ENCODE peak calls at places on chromosomes 7 and 10, in eight cellular contexts. One of them, this sample, is unnamed.

GRCh38 chr7:105267244-105267643 is 121.5 kb downstream of the SRPK2 start:
- DNase-seq in left colon: no peak
- DNase-seq in stomach: no peak
- DNase-seq in glutamatergic neuron: no peak
- DNase-seq in central memory CD4-positive, alpha-beta T cell: no peak
- DNase-seq in K562: no peak
- DNase-seq in activated CD4-positive, alpha-beta T cell treated with anti-CD3 and anti-CD28 coated beads for 24 hours: no peak
- DNase-seq in colonic mucosa: no peak
- DNase-seq in this sample: no peak

GRCh38 chr7:129454249-129454551 is 20.0 kb downstream of the STRIP2 start:
- DNase-seq in left colon: no peak
- DNase-seq in stomach: no peak
- DNase-seq in glutamatergic neuron: no peak
- DNase-seq in central memory CD4-positive, alpha-beta T cell: no peak
- DNase-seq in K562: no peak
- DNase-seq in activated CD4-positive, alpha-beta T cell treated with anti-CD3 and anti-CD28 coated beads for 24 hours: no peak
- DNase-seq in colonic mucosa: no peak
- DNase-seq in this sample: no peak

GRCh38 chr7:41045556-41046123 is 657.2 kb downstream of the INHBA start:
- DNase-seq in left colon: peak; percentile 31
- DNase-seq in stomach: peak; percentile 49
- DNase-seq in glutamatergic neuron: no peak
- DNase-seq in central memory CD4-positive, alpha-beta T cell: no peak
- DNase-seq in K562: no peak
- DNase-seq in activated CD4-positive, alpha-beta T cell treated with anti-CD3 and anti-CD28 coated beads for 24 hours: no peak
- DNase-seq in colonic mucosa: peak; percentile 46
- DNase-seq in this sample: no peak

GRCh38 chr10:79244841-79245504 is 102.3 kb upstream of the PPIF start:
- DNase-seq in left colon: no peak
- DNase-seq in stomach: no peak
- DNase-seq in glutamatergic neuron: no peak
- DNase-seq in central memory CD4-positive, alpha-beta T cell: no peak
- DNase-seq in K562: no peak
- DNase-seq in activated CD4-positive, alpha-beta T cell treated with anti-CD3 and anti-CD28 coated beads for 24 hours: no peak
- DNase-seq in colonic mucosa: no peak
- DNase-seq in this sample: no peak

GRCh38 chr7:5780801-5781496 is 514 bp downstream of the RNF216 start:
- DNase-seq in left colon: peak; percentile 36
- DNase-seq in stomach: peak; percentile 45
- DNase-seq in glutamatergic neuron: peak; percentile 48
- DNase-seq in central memory CD4-positive, alpha-beta T cell: no peak
- DNase-seq in K562: peak; percentile 54
- DNase-seq in activated CD4-positive, alpha-beta T cell treated with anti-CD3 and anti-CD28 coated beads for 24 hours: no peak
- DNase-seq in colonic mucosa: peak; percentile 48
- DNase-seq in this sample: no peak

GRCh38 chr10:49074836-49075235 is 40.5 kb downstream of the VSTM4 start:
- DNase-seq in left colon: no peak
- DNase-seq in stomach: no peak
- DNase-seq in glutamatergic neuron: no peak
- DNase-seq in central memory CD4-positive, alpha-beta T cell: no peak
- DNase-seq in K562: no peak
- DNase-seq in activated CD4-positive, alpha-beta T cell treated with anti-CD3 and anti-CD28 coated beads for 24 hours: no peak
- DNase-seq in colonic mucosa: no peak
- DNase-seq in this sample: no peak

GRCh38 chr7:147071536-147071935 is 954.9 kb downstream of the CNTNAP2 start:
- DNase-seq in left colon: no peak
- DNase-seq in stomach: no peak
- DNase-seq in glutamatergic neuron: no peak
- DNase-seq in central memory CD4-positive, alpha-beta T cell: no peak
- DNase-seq in K562: no peak
- DNase-seq in activated CD4-positive, alpha-beta T cell treated with anti-CD3 and anti-CD28 coated beads for 24 hours: no peak
- DNase-seq in colonic mucosa: no peak
- DNase-seq in this sample: no peak

GRCh38 chr10:3948843-3949242 is 163.8 kb upstream of the KLF6 start:
- DNase-seq in left colon: peak; percentile 45
- DNase-seq in stomach: peak; percentile 54
- DNase-seq in glutamatergic neuron: no peak
- DNase-seq in central memory CD4-positive, alpha-beta T cell: peak; percentile 85
- DNase-seq in K562: no peak
- DNase-seq in activated CD4-positive, alpha-beta T cell treated with anti-CD3 and anti-CD28 coated beads for 24 hours: peak; percentile 33
- DNase-seq in colonic mucosa: no peak
- DNase-seq in this sample: no peak

GRCh38 chr10:58385784-58386112 is 538 bp downstream of the TFAM start:
- DNase-seq in left colon: peak; percentile 38
- DNase-seq in stomach: peak; percentile 35
- DNase-seq in glutamatergic neuron: peak; percentile 57
- DNase-seq in central memory CD4-positive, alpha-beta T cell: no peak
- DNase-seq in K562: peak; percentile 74
- DNase-seq in activated CD4-positive, alpha-beta T cell treated with anti-CD3 and anti-CD28 coated beads for 24 hours: no peak
- DNase-seq in colonic mucosa: peak; percentile 64
- DNase-seq in this sample: peak; percentile 4

GRCh38 chr10:99276848-99277486 is 41.3 kb upstream of the HPSE2 start:
- DNase-seq in left colon: no peak
- DNase-seq in stomach: no peak
- DNase-seq in glutamatergic neuron: no peak
- DNase-seq in central memory CD4-positive, alpha-beta T cell: no peak
- DNase-seq in K562: peak; percentile 23
- DNase-seq in activated CD4-positive, alpha-beta T cell treated with anti-CD3 and anti-CD28 coated beads for 24 hours: no peak
- DNase-seq in colonic mucosa: no peak
- DNase-seq in this sample: no peak

GRCh38 chr7:27150568-27151340 is 1.6 kb downstream of the HOXA3 start:
- DNase-seq in left colon: peak; percentile 81
- DNase-seq in stomach: peak; percentile 60
- DNase-seq in glutamatergic neuron: peak; percentile 85
- DNase-seq in central memory CD4-positive, alpha-beta T cell: peak; percentile 48
- DNase-seq in K562: peak; percentile 54
- DNase-seq in activated CD4-positive, alpha-beta T cell treated with anti-CD3 and anti-CD28 coated beads for 24 hours: peak; percentile 41
- DNase-seq in colonic mucosa: peak; percentile 81
- DNase-seq in this sample: no peak